ENCODE peak calls at places on chromosomes 2 and 18, in five cellular contexts. D, C, F, A and R are unnamed samples.

GRCh38 chr2:14348247-14348646 is 284.3 kb upstream of the LRATD1 start:
- DNase-seq in D (peak), C (no peak), F (no peak), A (no peak), R (no peak)

GRCh38 chr2:103817746-103818145 is 1036.2 kb upstream of the POU3F3 start:
- DNase-seq in D (no peak), C (no peak), F (no peak), A (no peak), R (no peak)

GRCh38 chr2:27652790-27653189 is 10.6 kb downstream of the SUPT7L start:
- DNase-seq in D (no peak), C (no peak), F (no peak), A (no peak), R (no peak)

GRCh38 chr2:114192362-114192761 is 250.1 kb upstream of the DPP10 start:
- DNase-seq in D (peak), C (no peak), F (no peak), A (peak), R (no peak)

GRCh38 chr2:157692768-157693167 is 64.1 kb upstream of the ACVR1C start:
- DNase-seq in D (peak), C (no peak), F (no peak), A (peak), R (no peak)

GRCh38 chr2:18861951-18862350 is 272.6 kb upstream of the NT5C1B start:
- DNase-seq in D (no peak), C (no peak), F (no peak), A (no peak), R (no peak)

GRCh38 chr18:11541179-11541578 is 68.2 kb upstream of the SLC35G4 start:
- DNase-seq in D (no peak), C (no peak), F (no peak), A (no peak), R (no peak)

GRCh38 chr2:43090317-43090716 is 136.1 kb downstream of the ZFP36L2 start:
- DNase-seq in D (no peak), C (no peak), F (no peak), A (no peak), R (no peak)

GRCh38 chr18:63399300-63399699 is 23.0 kb downstream of the VPS4B start:
- DNase-seq in D (no peak), C (no peak), F (no peak), A (no peak), R (no peak)

GRCh38 chr2:128309341-128310093 is 9.2 kb downstream of the HS6ST1 start:
- DNase-seq in D (no peak), C (peak), F (no peak), A (no peak), R (peak)

GRCh38 chr2:174692256-174692830 is 71.9 kb downstream of the CHRNA1 start:
- DNase-seq in D (peak), C (no peak), F (no peak), A (no peak), R (no peak)

GRCh38 chr18:3540805-3541548 is 91.0 kb downstream of the TGIF1 start:
- DNase-seq in D (no peak), C (no peak), F (no peak), A (no peak), R (no peak)

GRCh38 chr2:88873620-88874019 is 182.1 kb downstream of the RPIA start:
- DNase-seq in D (no peak), C (no peak), F (no peak), A (no peak), R (no peak)

GRCh38 chr2:207754498-207755383 is 15.0 kb downstream of the FZD5 start:
- DNase-seq in D (no peak), C (no peak), F (no peak), A (no peak), R (no peak)

GRCh38 chr18:25795178-25795577 is 295.2 kb downstream of the SS18 start:
- DNase-seq in D (peak), C (no peak), F (no peak), A (no peak), R (no peak)

GRCh38 chr2:203893386-203893785 is 25.8 kb downstream of the CTLA4 start:
- DNase-seq in D (peak), C (no peak), F (no peak), A (no peak), R (no peak)

GRCh38 chr2:73877071-73877802 is 15.6 kb upstream of the ACTG2 start:
- DNase-seq in D (no peak), C (no peak), F (no peak), A (no peak), R (no peak)

GRCh38 chr2:117409443-117409842 is 405.0 kb upstream of the DDX18 start:
- DNase-seq in D (no peak), C (no peak), F (no peak), A (no peak), R (no peak)

GRCh38 chr2:8652774-8653426 is 29.0 kb upstream of the ID2 start:
- DNase-seq in D (no peak), C (no peak), F (no peak), A (no peak), R (no peak)

GRCh38 chr18:27361477-27361876 is 176.4 kb upstream of the CHST9 start:
- DNase-seq in D (no peak), C (no peak), F (no peak), A (no peak), R (no peak)

GRCh38 chr18:32284284-32284683 is 94.4 kb downstream of the MEP1B start:
- DNase-seq in D (no peak), C (no peak), F (no peak), A (no peak), R (no peak)

GRCh38 chr2:86021396-86022378 is 84.0 kb downstream of the POLR1A start:
- DNase-seq in D (peak), C (no peak), F (no peak), A (no peak), R (no peak)

GRCh38 chr2:149877913-149878312 is 290.3 kb upstream of the MMADHC start:
- DNase-seq in D (peak), C (no peak), F (no peak), A (no peak), R (no peak)

GRCh38 chr18:79637181-79637920 is 42.3 kb upstream of the CTDP1 start:
- DNase-seq in D (no peak), C (no peak), F (no peak), A (no peak), R (no peak)

GRCh38 chr2:110867078-110867477 is 134.7 kb downstream of the ACOXL start:
- DNase-seq in D (no peak), C (no peak), F (no peak), A (no peak), R (no peak)

GRCh38 chr2:11389551-11390528 is 45.4 kb upstream of the ROCK2 start:
- DNase-seq in D (no peak), C (no peak), F (no peak), A (no peak), R (no peak)

GRCh38 chr2:54561010-54561409 is 104.9 kb downstream of the SPTBN1 start:
- DNase-seq in D (no peak), C (no peak), F (no peak), A (no peak), R (no peak)